ENCODE peak calls at places on chromosomes 1 and 21, in six cellular contexts. One of them, this sample, is unnamed.

GRCh38 chr1:41471658-41472057 is 12.8 kb downstream of the EDN2 start:
- DNase-seq in left colon: no peak
- DNase-seq in stomach: no peak
- DNase-seq in HTR-8/SVneo: no peak
- DNase-seq in AG04450: no peak
- DNase-seq in BJ: no peak
- DNase-seq in this sample: no peak

GRCh38 chr1:15747378-15747777 is 5.1 kb downstream of the TMEM82 start:
- DNase-seq in left colon: no peak
- DNase-seq in stomach: no peak
- DNase-seq in HTR-8/SVneo: no peak
- DNase-seq in AG04450: no peak
- DNase-seq in BJ: no peak
- DNase-seq in this sample: no peak

GRCh38 chr1:27475707-27476106 is 14.3 kb downstream of the WASF2 start:
- DNase-seq in left colon: no peak
- DNase-seq in stomach: no peak
- DNase-seq in HTR-8/SVneo: no peak
- DNase-seq in AG04450: no peak
- DNase-seq in BJ: no peak
- DNase-seq in this sample: no peak

GRCh38 chr21:42124826-42125570 is 53.9 kb downstream of the UMODL1 start:
- DNase-seq in left colon: no peak
- DNase-seq in stomach: no peak
- DNase-seq in HTR-8/SVneo: no peak
- DNase-seq in AG04450: no peak
- DNase-seq in BJ: no peak
- DNase-seq in this sample: no peak

GRCh38 chr1:232238009-232238408 is 391.9 kb downstream of the SIPA1L2 start:
- DNase-seq in left colon: no peak
- DNase-seq in stomach: no peak
- DNase-seq in HTR-8/SVneo: no peak
- DNase-seq in AG04450: no peak
- DNase-seq in BJ: no peak
- DNase-seq in this sample: no peak

GRCh38 chr1:227749916-227750710 is 14.9 kb downstream of the SNAP47 start:
- DNase-seq in left colon: no peak
- DNase-seq in stomach: no peak
- DNase-seq in HTR-8/SVneo: no peak
- DNase-seq in AG04450: no peak
- DNase-seq in BJ: no peak
- DNase-seq in this sample: no peak

GRCh38 chr1:172955161-172955821 is 95.5 kb downstream of the TNFSF18 start:
- DNase-seq in left colon: no peak
- DNase-seq in stomach: no peak
- DNase-seq in HTR-8/SVneo: peak
- DNase-seq in AG04450: no peak
- DNase-seq in BJ: peak
- DNase-seq in this sample: peak

GRCh38 chr1:31509124-31510072 is 66.9 kb upstream of the TINAGL1 start:
- DNase-seq in left colon: peak
- DNase-seq in stomach: no peak
- DNase-seq in HTR-8/SVneo: no peak
- DNase-seq in AG04450: no peak
- DNase-seq in BJ: no peak
- DNase-seq in this sample: no peak

GRCh38 chr1:30286241-30286983 is 437.0 kb downstream of the MATN1 start:
- DNase-seq in left colon: no peak
- DNase-seq in stomach: no peak
- DNase-seq in HTR-8/SVneo: no peak
- DNase-seq in AG04450: no peak
- DNase-seq in BJ: no peak
- DNase-seq in this sample: no peak

GRCh38 chr1:218772575-218772974 is 401.1 kb upstream of the LYPLAL1 start:
- DNase-seq in left colon: no peak
- DNase-seq in stomach: no peak
- DNase-seq in HTR-8/SVneo: no peak
- DNase-seq in AG04450: peak
- DNase-seq in BJ: peak
- DNase-seq in this sample: peak

GRCh38 chr1:110068646-110069301 is 1.7 kb downstream of the ALX3 start:
- DNase-seq in left colon: no peak
- DNase-seq in stomach: no peak
- DNase-seq in HTR-8/SVneo: no peak
- DNase-seq in AG04450: no peak
- DNase-seq in BJ: no peak
- DNase-seq in this sample: no peak

GRCh38 chr21:26124421-26124833 is 46.1 kb downstream of the APP start:
- DNase-seq in left colon: no peak
- DNase-seq in stomach: no peak
- DNase-seq in HTR-8/SVneo: no peak
- DNase-seq in AG04450: no peak
- DNase-seq in BJ: no peak
- DNase-seq in this sample: no peak

GRCh38 chr1:169109561-169110134 is 3.2 kb downstream of the ATP1B1 start:
- DNase-seq in left colon: peak
- DNase-seq in stomach: peak
- DNase-seq in HTR-8/SVneo: no peak
- DNase-seq in AG04450: peak
- DNase-seq in BJ: no peak
- DNase-seq in this sample: no peak

GRCh38 chr1:91123773-91124172 is 101.9 kb upstream of the ZNF644 start:
- DNase-seq in left colon: no peak
- DNase-seq in stomach: no peak
- DNase-seq in HTR-8/SVneo: no peak
- DNase-seq in AG04450: no peak
- DNase-seq in BJ: no peak
- DNase-seq in this sample: no peak

GRCh38 chr1:96559181-96559580 is 162.4 kb upstream of the PTBP2 start:
- DNase-seq in left colon: no peak
- DNase-seq in stomach: no peak
- DNase-seq in HTR-8/SVneo: no peak
- DNase-seq in AG04450: no peak
- DNase-seq in BJ: no peak
- DNase-seq in this sample: no peak

GRCh38 chr1:230825061-230825803 is 43.1 kb downstream of the C1orf198 start:
- DNase-seq in left colon: no peak
- DNase-seq in stomach: peak
- DNase-seq in HTR-8/SVneo: peak
- DNase-seq in AG04450: peak
- DNase-seq in BJ: peak
- DNase-seq in this sample: no peak

GRCh38 chr1:33641099-33641830 is 168.8 kb downstream of the ZSCAN20 start:
- DNase-seq in left colon: no peak
- DNase-seq in stomach: no peak
- DNase-seq in HTR-8/SVneo: peak
- DNase-seq in AG04450: no peak
- DNase-seq in BJ: no peak
- DNase-seq in this sample: no peak

GRCh38 chr1:182723195-182723594 is 38.8 kb upstream of the RGS8 start:
- DNase-seq in left colon: peak
- DNase-seq in stomach: no peak
- DNase-seq in HTR-8/SVneo: no peak
- DNase-seq in AG04450: no peak
- DNase-seq in BJ: no peak
- DNase-seq in this sample: no peak

GRCh38 chr1:90823686-90824085 is 106.6 kb upstream of the BARHL2 start:
- DNase-seq in left colon: no peak
- DNase-seq in stomach: no peak
- DNase-seq in HTR-8/SVneo: no peak
- DNase-seq in AG04450: no peak
- DNase-seq in BJ: no peak
- DNase-seq in this sample: no peak

GRCh38 chr21:38804617-38805281 is 980 bp upstream of the ETS2 start:
- DNase-seq in left colon: peak
- DNase-seq in stomach: peak
- DNase-seq in HTR-8/SVneo: no peak
- DNase-seq in AG04450: no peak
- DNase-seq in BJ: no peak
- DNase-seq in this sample: no peak

GRCh38 chr1:159779403-159779851 is 1.3 kb upstream of the DUSP23 start:
- DNase-seq in left colon: no peak
- DNase-seq in stomach: no peak
- DNase-seq in HTR-8/SVneo: no peak
- DNase-seq in AG04450: peak
- DNase-seq in BJ: no peak
- DNase-seq in this sample: peak

GRCh38 chr21:34279883-34280282 is 83.9 kb upstream of the KCNE2 start:
- DNase-seq in left colon: no peak
- DNase-seq in stomach: no peak
- DNase-seq in HTR-8/SVneo: no peak
- DNase-seq in AG04450: no peak
- DNase-seq in BJ: no peak
- DNase-seq in this sample: no peak

GRCh38 chr1:85321237-85321964 is 45.0 kb upstream of the BCL10 start:
- DNase-seq in left colon: no peak
- DNase-seq in stomach: no peak
- DNase-seq in HTR-8/SVneo: no peak
- DNase-seq in AG04450: no peak
- DNase-seq in BJ: no peak
- DNase-seq in this sample: no peak

This sample was measured in non-pigmented ciliary epithelial cell.